ENCODE peak calls at places on chromosomes 4 and X, in seven cellular contexts. One of them, this sample, is unnamed.

GRCh38 chr4:61984260-61984909 is 784.3 kb downstream of the ADGRL3 start:
- DNase-seq in choroid plexus epithelial cell: no peak
- DNase-seq in foreskin fibroblast: no peak
- DNase-seq in colonic mucosa: no peak
- DNase-seq in H9: peak
- DNase-seq in foreskin keratinocyte: no peak
- DNase-seq in endodermal cell: peak
- DNase-seq in this sample: no peak

GRCh38 chr4:11748169-11748872 is 319.6 kb upstream of the HS3ST1 start:
- DNase-seq in H9: no peak
- DNase-seq in endodermal cell: no peak
- DNase-seq in foreskin keratinocyte: peak
- DNase-seq in foreskin fibroblast: peak
- DNase-seq in colonic mucosa: no peak
- DNase-seq in choroid plexus epithelial cell: peak
- DNase-seq in this sample: no peak

GRCh38 chr4:27684501-27685077 is 823.9 kb downstream of the STIM2 start:
- DNase-seq in foreskin fibroblast: no peak
- DNase-seq in endodermal cell: peak
- DNase-seq in colonic mucosa: peak
- DNase-seq in H9: peak
- DNase-seq in choroid plexus epithelial cell: peak
- DNase-seq in foreskin keratinocyte: peak
- DNase-seq in this sample: no peak

GRCh38 chr4:174383783-174384182 is 100.1 kb downstream of the CEP44 start:
- DNase-seq in foreskin keratinocyte: no peak
- DNase-seq in foreskin fibroblast: no peak
- DNase-seq in H9: no peak
- DNase-seq in endodermal cell: no peak
- DNase-seq in colonic mucosa: no peak
- DNase-seq in choroid plexus epithelial cell: no peak
- DNase-seq in this sample: no peak

GRCh38 chr4:47668810-47669408 is 169.0 kb downstream of the CORIN start:
- DNase-seq in foreskin fibroblast: peak
- DNase-seq in colonic mucosa: peak
- DNase-seq in choroid plexus epithelial cell: peak
- DNase-seq in foreskin keratinocyte: peak
- DNase-seq in H9: no peak
- DNase-seq in endodermal cell: no peak
- DNase-seq in this sample: no peak

GRCh38 chr4:16264798-16265197 is 38.5 kb upstream of the TAPT1 start:
- DNase-seq in colonic mucosa: no peak
- DNase-seq in foreskin keratinocyte: peak
- DNase-seq in choroid plexus epithelial cell: peak
- DNase-seq in endodermal cell: no peak
- DNase-seq in foreskin fibroblast: peak
- DNase-seq in H9: no peak
- DNase-seq in this sample: no peak

GRCh38 chrX:87299563-87300160 is 217.9 kb upstream of the KLHL4 start:
- DNase-seq in endodermal cell: no peak
- DNase-seq in foreskin fibroblast: no peak
- DNase-seq in H9: no peak
- DNase-seq in colonic mucosa: no peak
- DNase-seq in foreskin keratinocyte: peak
- DNase-seq in choroid plexus epithelial cell: peak
- DNase-seq in this sample: no peak

GRCh38 chrX:15913161-15913560 is 58.5 kb upstream of the AP1S2 start:
- DNase-seq in H9: no peak
- DNase-seq in foreskin fibroblast: no peak
- DNase-seq in colonic mucosa: no peak
- DNase-seq in endodermal cell: no peak
- DNase-seq in choroid plexus epithelial cell: no peak
- DNase-seq in foreskin keratinocyte: no peak
- DNase-seq in this sample: no peak

GRCh38 chr4:124167602-124168001 is 544.9 kb downstream of the ANKRD50 start:
- DNase-seq in foreskin keratinocyte: no peak
- DNase-seq in foreskin fibroblast: no peak
- DNase-seq in endodermal cell: no peak
- DNase-seq in colonic mucosa: no peak
- DNase-seq in choroid plexus epithelial cell: no peak
- DNase-seq in H9: no peak
- DNase-seq in this sample: no peak

GRCh38 chrX:150934453-150934852 is 36.0 kb upstream of the CD99L2 start:
- DNase-seq in colonic mucosa: no peak
- DNase-seq in foreskin fibroblast: peak
- DNase-seq in endodermal cell: peak
- DNase-seq in H9: peak
- DNase-seq in foreskin keratinocyte: peak
- DNase-seq in choroid plexus epithelial cell: peak
- DNase-seq in this sample: no peak

GRCh38 chr4:160864253-160864652 is 1299.5 kb downstream of the FSTL5 start:
- DNase-seq in colonic mucosa: no peak
- DNase-seq in H9: no peak
- DNase-seq in foreskin keratinocyte: no peak
- DNase-seq in endodermal cell: no peak
- DNase-seq in foreskin fibroblast: no peak
- DNase-seq in choroid plexus epithelial cell: no peak
- DNase-seq in this sample: no peak

GRCh38 chr4:113823291-113823659 is 61.7 kb upstream of the CAMK2D start:
- DNase-seq in foreskin keratinocyte: no peak
- DNase-seq in foreskin fibroblast: no peak
- DNase-seq in colonic mucosa: no peak
- DNase-seq in choroid plexus epithelial cell: peak
- DNase-seq in endodermal cell: no peak
- DNase-seq in H9: no peak
- DNase-seq in this sample: no peak

GRCh38 chr4:188037003-188037713 is 41.6 kb downstream of the ZFP42 start:
- DNase-seq in H9: no peak
- DNase-seq in choroid plexus epithelial cell: no peak
- DNase-seq in foreskin keratinocyte: no peak
- DNase-seq in foreskin fibroblast: no peak
- DNase-seq in colonic mucosa: no peak
- DNase-seq in endodermal cell: no peak
- DNase-seq in this sample: no peak

GRCh38 chr4:112817933-112818921 is 181.3 kb downstream of the LARP7 start:
- DNase-seq in foreskin fibroblast: peak
- DNase-seq in foreskin keratinocyte: peak
- DNase-seq in endodermal cell: peak
- DNase-seq in colonic mucosa: peak
- DNase-seq in choroid plexus epithelial cell: peak
- DNase-seq in H9: peak
- DNase-seq in this sample: no peak

GRCh38 chr4:25533237-25533636 is 122.4 kb upstream of the SLC34A2 start:
- DNase-seq in endodermal cell: no peak
- DNase-seq in foreskin keratinocyte: no peak
- DNase-seq in choroid plexus epithelial cell: no peak
- DNase-seq in foreskin fibroblast: no peak
- DNase-seq in H9: no peak
- DNase-seq in colonic mucosa: no peak
- DNase-seq in this sample: no peak

GRCh38 chr4:726235-726787 is 20.7 kb downstream of the PCGF3 start:
- DNase-seq in foreskin keratinocyte: no peak
- DNase-seq in choroid plexus epithelial cell: peak
- DNase-seq in endodermal cell: no peak
- DNase-seq in colonic mucosa: no peak
- DNase-seq in foreskin fibroblast: peak
- DNase-seq in H9: no peak
- DNase-seq in this sample: no peak

GRCh38 chrX:17680732-17681413 is 56.4 kb upstream of the SCML1 start:
- DNase-seq in endodermal cell: no peak
- DNase-seq in foreskin keratinocyte: no peak
- DNase-seq in foreskin fibroblast: peak
- DNase-seq in choroid plexus epithelial cell: no peak
- DNase-seq in colonic mucosa: no peak
- DNase-seq in H9: no peak
- DNase-seq in this sample: no peak

GRCh38 chrX:103175944-103176753 is 38.8 kb upstream of the BEX4 start:
- DNase-seq in choroid plexus epithelial cell: peak
- DNase-seq in foreskin keratinocyte: no peak
- DNase-seq in colonic mucosa: peak
- DNase-seq in endodermal cell: peak
- DNase-seq in foreskin fibroblast: peak
- DNase-seq in H9: peak
- DNase-seq in this sample: no peak
- TF ChIP-seq CTCF in choroid plexus epithelial cell: peak
- TF ChIP-seq CTCF in foreskin keratinocyte: peak
- TF ChIP-seq CTCF in colonic mucosa: peak
- TF ChIP-seq CTCF in endodermal cell: peak
- TF ChIP-seq CTCF in foreskin fibroblast: peak
- TF ChIP-seq CTCF in H9: peak
- TF ChIP-seq CTCF in this sample: peak

GRCh38 chr4:54683616-54684346 is 26.0 kb downstream of the KIT start:
- DNase-seq in colonic mucosa: no peak
- DNase-seq in H9: peak
- DNase-seq in choroid plexus epithelial cell: peak
- DNase-seq in endodermal cell: peak
- DNase-seq in foreskin keratinocyte: peak
- DNase-seq in foreskin fibroblast: no peak
- DNase-seq in this sample: no peak
- TF ChIP-seq CTCF in colonic mucosa: peak
- TF ChIP-seq CTCF in H9: peak
- TF ChIP-seq CTCF in choroid plexus epithelial cell: peak
- TF ChIP-seq CTCF in endodermal cell: peak
- TF ChIP-seq CTCF in foreskin keratinocyte: peak
- TF ChIP-seq CTCF in foreskin fibroblast: peak
- TF ChIP-seq CTCF in this sample: no peak

DNA sequence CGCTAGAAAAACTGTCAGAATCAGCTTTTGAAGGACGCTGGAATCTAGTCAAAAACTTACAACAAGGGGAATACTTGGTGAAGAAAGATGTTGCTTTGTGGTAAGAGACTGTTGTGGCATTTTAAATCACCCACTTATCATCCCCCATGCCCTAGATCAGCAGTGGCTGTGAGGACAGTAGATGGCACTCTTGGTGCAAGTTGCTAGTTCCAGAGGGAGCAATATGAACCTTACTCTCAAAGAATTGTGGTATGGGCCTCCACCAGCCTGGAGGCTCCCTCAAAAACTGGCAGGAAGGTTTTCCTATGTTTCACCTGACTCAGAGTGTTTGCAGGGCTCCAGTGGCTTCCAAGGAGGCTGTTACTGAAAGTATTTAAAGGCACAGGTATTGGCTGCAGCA is 37.7 kb upstream of the SLC16A2 start:
- DNase-seq in colonic mucosa: peak
- DNase-seq in H9: peak
- DNase-seq in foreskin fibroblast: peak
- DNase-seq in foreskin keratinocyte: peak
- DNase-seq in choroid plexus epithelial cell: peak
- DNase-seq in endodermal cell: peak
- DNase-seq in this sample: no peak
- TF ChIP-seq CTCF in colonic mucosa: peak
- TF ChIP-seq CTCF in H9: peak
- TF ChIP-seq CTCF in foreskin fibroblast: peak
- TF ChIP-seq CTCF in foreskin keratinocyte: peak
- TF ChIP-seq CTCF in choroid plexus epithelial cell: peak
- TF ChIP-seq CTCF in endodermal cell: peak
- TF ChIP-seq CTCF in this sample: peak

GRCh38 chr4:41935652-41936021 is 408 bp downstream of the TMEM33 start:
- DNase-seq in foreskin fibroblast: no peak
- DNase-seq in foreskin keratinocyte: peak
- DNase-seq in colonic mucosa: no peak
- DNase-seq in choroid plexus epithelial cell: peak
- DNase-seq in endodermal cell: no peak
- DNase-seq in H9: no peak
- DNase-seq in this sample: no peak

GRCh38 chr4:41933997-41934812 is 1.0 kb upstream of the TMEM33 start:
- DNase-seq in colonic mucosa: no peak
- DNase-seq in H9: peak
- DNase-seq in foreskin fibroblast: no peak
- DNase-seq in foreskin keratinocyte: no peak
- DNase-seq in endodermal cell: no peak
- DNase-seq in choroid plexus epithelial cell: no peak
- DNase-seq in this sample: no peak

GRCh38 chr4:41939016-41939623 is 3.9 kb downstream of the TMEM33 start:
- DNase-seq in foreskin fibroblast: no peak
- DNase-seq in choroid plexus epithelial cell: peak
- DNase-seq in foreskin keratinocyte: peak
- DNase-seq in endodermal cell: no peak
- DNase-seq in colonic mucosa: no peak
- DNase-seq in H9: no peak
- DNase-seq in this sample: no peak

GRCh38 chr4:41932988-41933387 is 2.2 kb upstream of the TMEM33 start:
- DNase-seq in H9: no peak
- DNase-seq in foreskin keratinocyte: no peak
- DNase-seq in foreskin fibroblast: no peak
- DNase-seq in choroid plexus epithelial cell: no peak
- DNase-seq in endodermal cell: no peak
- DNase-seq in colonic mucosa: no peak
- DNase-seq in this sample: no peak

GRCh38 chr4:41934813-41935651 is at the start of gene TMEM33:
- DNase-seq in H9: peak
- DNase-seq in endodermal cell: peak
- DNase-seq in foreskin keratinocyte: peak
- DNase-seq in colonic mucosa: peak
- DNase-seq in choroid plexus epithelial cell: peak
- DNase-seq in foreskin fibroblast: peak
- DNase-seq in this sample: peak
- TF ChIP-seq CTCF in H9: peak
- TF ChIP-seq CTCF in endodermal cell: peak
- TF ChIP-seq CTCF in foreskin keratinocyte: peak
- TF ChIP-seq CTCF in colonic mucosa: no peak
- TF ChIP-seq CTCF in choroid plexus epithelial cell: peak
- TF ChIP-seq CTCF in foreskin fibroblast: peak
- TF ChIP-seq CTCF in this sample: peak

DNA sequence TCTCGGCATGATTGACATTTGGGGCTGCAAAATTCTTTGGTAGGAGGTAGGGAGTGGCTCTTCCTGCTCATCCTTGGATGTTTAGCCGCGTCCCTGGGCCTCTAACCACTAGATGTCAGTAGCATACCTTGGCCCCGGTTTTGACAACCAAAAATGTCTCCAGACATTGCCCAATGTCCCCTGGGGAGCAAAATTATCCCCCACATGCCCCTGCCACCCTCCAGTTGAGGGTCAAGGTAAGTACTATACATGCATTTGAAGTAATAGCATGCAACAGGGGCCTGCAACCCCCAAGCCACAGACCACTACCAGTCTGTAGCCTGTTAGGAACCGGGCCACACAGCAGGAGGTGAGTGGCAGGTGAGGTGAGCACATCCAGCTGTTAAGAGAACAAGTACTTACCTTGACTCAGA is 17.6 kb upstream of the KIAA1210 start:
- DNase-seq in choroid plexus epithelial cell: peak
- DNase-seq in H9: peak
- DNase-seq in colonic mucosa: peak
- DNase-seq in endodermal cell: peak
- DNase-seq in foreskin keratinocyte: peak
- DNase-seq in foreskin fibroblast: no peak
- DNase-seq in this sample: no peak
- TF ChIP-seq CTCF in choroid plexus epithelial cell: peak
- TF ChIP-seq CTCF in H9: peak
- TF ChIP-seq CTCF in colonic mucosa: no peak
- TF ChIP-seq CTCF in endodermal cell: peak
- TF ChIP-seq CTCF in foreskin keratinocyte: peak
- TF ChIP-seq CTCF in foreskin fibroblast: peak
- TF ChIP-seq CTCF in this sample: peak

GRCh38 chr4:173318648-173319211 is 15.4 kb downstream of the HMGB2 start:
- DNase-seq in choroid plexus epithelial cell: peak
- DNase-seq in foreskin fibroblast: no peak
- DNase-seq in colonic mucosa: no peak
- DNase-seq in H9: no peak
- DNase-seq in foreskin keratinocyte: peak
- DNase-seq in endodermal cell: no peak
- DNase-seq in this sample: no peak
- TF ChIP-seq CTCF in choroid plexus epithelial cell: peak
- TF ChIP-seq CTCF in foreskin fibroblast: no peak
- TF ChIP-seq CTCF in colonic mucosa: peak
- TF ChIP-seq CTCF in H9: peak
- TF ChIP-seq CTCF in foreskin keratinocyte: peak
- TF ChIP-seq CTCF in endodermal cell: peak
- TF ChIP-seq CTCF in this sample: peak